ENCODE peak calls at places on chromosomes 11 and 22, in five cellular contexts. N is GM04504; I is myocyte; J is stimulated activated CD4-positive, alpha-beta T cell treated with anti-CD3 and anti-CD28 coated beads, Interleukin-1b, Interleukin-23, amount 100 ng/mL, for 24 hours; A is Caki2. V is an unnamed sample.

GRCh38 chr11:18706330-18707243 is 8.0 kb downstream of the TMEM86A start:
- DNase-seq in N (no peak), I (peak), J (no peak), A (no peak), V (peak)

GRCh38 chr22:21443735-21444421 is 23.3 kb upstream of the TMEM191C start:
- DNase-seq in N (no peak), I (no peak), J (no peak), A (no peak), V (no peak)

GRCh38 chr11:36452231-36452630 is 57.8 kb downstream of the TRAF6 start:
- DNase-seq in N (no peak), I (peak), J (no peak), A (no peak), V (peak)

GRCh38 chr11:65041206-65042035 is at the start of gene SAC3D1:
- DNase-seq in N (peak), I (no peak), J (no peak), A (no peak), V (no peak)

GRCh38 chr22:28208036-28208435 is 289.0 kb upstream of the PITPNB start:
- DNase-seq in N (no peak), I (no peak), J (no peak), A (no peak), V (no peak)

GRCh38 chr11:117171007-117171647 is 7.4 kb upstream of the SIDT2 start:
- DNase-seq in N (no peak), I (no peak), J (no peak), A (no peak), V (no peak)

GRCh38 chr11:60168306-60168705 is 14.6 kb downstream of the MS4A6A start:
- DNase-seq in N (no peak), I (no peak), J (no peak), A (peak), V (no peak)

GRCh38 chr11:126925321-126926093 is 75.1 kb downstream of the KIRREL3 start:
- DNase-seq in N (no peak), I (no peak), J (no peak), A (no peak), V (no peak)

GRCh38 chr11:123082977-123083376 is 21.0 kb upstream of the HSPA8 start:
- DNase-seq in N (no peak), I (no peak), J (no peak), A (no peak), V (no peak)

GRCh38 chr11:78140392-78141077 is 1.1 kb upstream of the ALG8 start:
- DNase-seq in N (no peak), I (no peak), J (no peak), A (no peak), V (no peak)

GRCh38 chr22:22840778-22841177 is 46.8 kb upstream of the IGLL5 start:
- DNase-seq in N (no peak), I (no peak), J (no peak), A (no peak), V (no peak)

GRCh38 chr11:44409558-44410236 is 99.8 kb upstream of the ALX4 start:
- DNase-seq in N (no peak), I (no peak), J (no peak), A (no peak), V (no peak)

GRCh38 chr11:101127348-101127698 is 2.3 kb downstream of the PGR start:
- DNase-seq in N (no peak), I (no peak), J (no peak), A (no peak), V (no peak)

GRCh38 chr11:57162179-57162898 is 19.4 kb upstream of the LRRC55 start:
- DNase-seq in N (no peak), I (no peak), J (no peak), A (no peak), V (no peak)

GRCh38 chr11:76588455-76589325 is 81.9 kb downstream of the LRRC32 start:
- DNase-seq in N (no peak), I (peak), J (no peak), A (no peak), V (no peak)

GRCh38 chr22:41966225-41966606 is 3.0 kb upstream of the SEPTIN3 start:
- DNase-seq in N (no peak), I (no peak), J (no peak), A (no peak), V (no peak)

GRCh38 chr11:1480555-1481482 is 5.8 kb downstream of the MOB2 start:
- DNase-seq in N (no peak), I (no peak), J (no peak), A (no peak), V (no peak)

GRCh38 chr11:127919206-127920000 is 668.0 kb downstream of the ETS1 start:
- DNase-seq in N (peak), I (peak), J (no peak), A (peak), V (peak)

GRCh38 chr22:39138357-39138997 is 14.0 kb downstream of the CBX7 start:
- DNase-seq in N (no peak), I (no peak), J (no peak), A (no peak), V (no peak)

GRCh38 chr22:48826546-48826945 is 1001.1 kb downstream of the BRD1 start:
- DNase-seq in N (no peak), I (no peak), J (no peak), A (no peak), V (no peak)

GRCh38 chr11:114447892-114448291 is 8.6 kb downstream of the REXO2 start:
- DNase-seq in N (no peak), I (no peak), J (no peak), A (no peak), V (no peak)

GRCh38 chr11:103007521-103007920 is 52.0 kb upstream of the MMP13 start:
- DNase-seq in N (no peak), I (no peak), J (no peak), A (no peak), V (no peak)

GRCh38 chr11:44577231-44577834 is 11.9 kb downstream of the CD82 start:
- DNase-seq in N (no peak), I (no peak), J (no peak), A (no peak), V (no peak)

GRCh38 chr11:45288395-45288794 is 2.3 kb upstream of the SYT13 start:
- DNase-seq in N (no peak), I (no peak), J (no peak), A (no peak), V (no peak)

GRCh38 chr11:73129198-73129597 is 12.9 kb downstream of the FCHSD2 start:
- DNase-seq in N (no peak), I (no peak), J (no peak), A (no peak), V (no peak)

GRCh38 chr22:28395920-28396447 is 283.7 kb downstream of the TTC28 start:
- DNase-seq in N (no peak), I (peak), J (no peak), A (no peak), V (peak)

GRCh38 chr11:22079133-22079847 is 113.6 kb upstream of the ANO5 start:
- DNase-seq in N (no peak), I (peak), J (no peak), A (no peak), V (no peak)

GRCh38 chr22:49997932-49998717 is 14.4 kb downstream of the IL17REL start:
- DNase-seq in N (no peak), I (no peak), J (no peak), A (no peak), V (no peak)

GRCh38 chr11:123357990-123358827 is 71.9 kb upstream of the GRAMD1B start:
- DNase-seq in N (no peak), I (no peak), J (no peak), A (no peak), V (no peak)

GRCh38 chr11:2741377-2742131 is 41.8 kb upstream of the KCNQ1OT1 start:
- DNase-seq in N (peak), I (peak), J (no peak), A (peak), V (peak)

GRCh38 chr11:134626032-134626431 is 214.0 kb upstream of the B3GAT1 start:
- DNase-seq in N (no peak), I (no peak), J (no peak), A (no peak), V (no peak)

GRCh38 chr11:60756307-60757032 is at the start of gene MS4A15:
- DNase-seq in N (no peak), I (peak), J (no peak), A (no peak), V (peak)

GRCh38 chr22:37643225-37643847 is 3.9 kb downstream of the SH3BP1 start:
- DNase-seq in N (no peak), I (peak), J (peak), A (peak), V (peak)

V was measured in LHCN-M2.